ENCODE peak calls at places on chromosomes 5 and 9, in eight cellular contexts. W, K, D, G, P, O, V and H are unnamed samples.

GRCh38 chr5:159095882-159096554 is 3.7 kb downstream of the EBF1 start:
- DNase-seq in W (no peak), K (no peak), D (no peak), G (no peak), P (no peak), O (no peak), V (no peak), H (no peak)

GRCh38 chr9:136695435-136695895 is 8.2 kb upstream of the AGPAT2 start:
- DNase-seq in W (no peak), K (no peak), D (no peak), G (no peak), P (no peak), O (no peak), V (no peak), H (no peak)

GRCh38 chr5:77076961-77077820 is 9.9 kb downstream of the ZBED3 start:
- DNase-seq in W (peak; percentile 79), K (peak; percentile 68), D (no peak), G (peak; percentile 77), P (peak; percentile 22), O (peak; percentile 86), V (peak; percentile 94), H (no peak)

GRCh38 chr9:70534471-70534870 is 120.0 kb upstream of the KLF9 start:
- DNase-seq in W (no peak), K (no peak), D (no peak), G (no peak), P (no peak), O (no peak), V (no peak), H (no peak)

GRCh38 chr5:61331407-61332368 is at the start of gene ZSWIM6:
- DNase-seq in W (peak; percentile 97), K (peak; percentile 96), D (peak; percentile 99), G (peak; percentile 98), P (peak; percentile 99), O (peak; percentile 100), V (peak; percentile 99), H (peak; percentile 91)

GRCh38 chr5:38069360-38069759 is 189.0 kb upstream of the EGFLAM start:
- DNase-seq in W (no peak), K (no peak), D (no peak), G (no peak), P (no peak), O (no peak), V (no peak), H (peak; percentile 48)

GRCh38 chr5:111389390-111390082 is 122.8 kb downstream of the STARD4 start:
- DNase-seq in W (no peak), K (no peak), D (no peak), G (peak; percentile 3), P (no peak), O (no peak), V (no peak), H (peak; percentile 84)

GRCh38 chr9:107675476-107676264 is 186.1 kb upstream of the KLF4 start:
- DNase-seq in W (no peak), K (no peak), D (no peak), G (no peak), P (no peak), O (no peak), V (no peak), H (no peak)

GRCh38 chr9:134065720-134066419 is 2.0 kb downstream of the BRD3 start:
- DNase-seq in W (peak; percentile 73), K (no peak), D (no peak), G (peak; percentile 64), P (peak; percentile 36), O (peak; percentile 63), V (peak; percentile 91), H (no peak)

GRCh38 chr9:84404095-84404686 is 63.6 kb upstream of the SLC28A3 start:
- DNase-seq in W (peak; percentile 32), K (no peak), D (no peak), G (peak; percentile 3), P (no peak), O (no peak), V (no peak), H (no peak)

GRCh38 chr9:101398930-101399640 is 434 bp downstream of the ZNF189 start:
- DNase-seq in W (no peak), K (no peak), D (peak; percentile 25), G (no peak), P (no peak), O (peak; percentile 79), V (no peak), H (no peak)

GRCh38 chr9:121098567-121099198 is 23.9 kb downstream of the CNTRL start:
- DNase-seq in W (peak; percentile 61), K (no peak), D (no peak), G (no peak), P (no peak), O (no peak), V (no peak), H (no peak)